ENCODE peak calls at places on chromosomes 16 and 17, in four cellular contexts. One of them, this sample, is unnamed. For H3K4me1 and H3K27me3, the result is how much of the 10 kb centered on the place peaks cover.

GRCh38 chr16:88831838-88832237 is 20.1 kb upstream of the APRT start:
- DNase-seq in CD4-positive, CD25-positive, alpha-beta regulatory T cell: no peak
- DNase-seq in breast epithelium: no peak
- DNase-seq in CD8-positive, alpha-beta T cell: no peak
- DNase-seq in this sample: no peak

GRCh38 chr17:35726609-35727460 is 4.6 kb upstream of the RASL10B start:
- DNase-seq in CD4-positive, CD25-positive, alpha-beta regulatory T cell: no peak
- DNase-seq in breast epithelium: no peak
- DNase-seq in CD8-positive, alpha-beta T cell: no peak
- DNase-seq in this sample: no peak

GRCh38 chr17:15649861-15650391 is 30.4 kb upstream of the FBXW10B start:
- DNase-seq in CD4-positive, CD25-positive, alpha-beta regulatory T cell: no peak
- DNase-seq in breast epithelium: peak
- DNase-seq in CD8-positive, alpha-beta T cell: no peak
- DNase-seq in this sample: no peak

GRCh38 chr17:76537288-76537577 is 276 bp downstream of the CYGB start:
- DNase-seq in CD4-positive, CD25-positive, alpha-beta regulatory T cell: no peak
- DNase-seq in breast epithelium: peak
- DNase-seq in CD8-positive, alpha-beta T cell: no peak
- DNase-seq in this sample: no peak

GRCh38 chr17:48567646-48568354 is 10.3 kb downstream of the HOXB4 start:
- DNase-seq in CD4-positive, CD25-positive, alpha-beta regulatory T cell: no peak
- DNase-seq in breast epithelium: no peak
- DNase-seq in CD8-positive, alpha-beta T cell: no peak
- DNase-seq in this sample: no peak

GRCh38 chr17:46979023-46979870 is at the start of gene RPRML:
- DNase-seq in CD4-positive, CD25-positive, alpha-beta regulatory T cell: peak
- DNase-seq in breast epithelium: no peak
- DNase-seq in CD8-positive, alpha-beta T cell: no peak
- DNase-seq in this sample: peak

GRCh38 chr16:2673066-2673999 is 9.0 kb upstream of the KCTD5 start:
- DNase-seq in CD4-positive, CD25-positive, alpha-beta regulatory T cell: peak
- DNase-seq in breast epithelium: peak
- DNase-seq in CD8-positive, alpha-beta T cell: peak
- DNase-seq in this sample: peak

GRCh38 chr17:80474231-80474932 is 2.0 kb downstream of the NPTX1 start:
- DNase-seq in CD4-positive, CD25-positive, alpha-beta regulatory T cell: peak
- DNase-seq in breast epithelium: no peak
- DNase-seq in CD8-positive, alpha-beta T cell: no peak
- DNase-seq in this sample: no peak

GRCh38 chr16:78770353-78771091 is 671.1 kb downstream of the WWOX start:
- DNase-seq in CD4-positive, CD25-positive, alpha-beta regulatory T cell: peak
- DNase-seq in breast epithelium: peak
- DNase-seq in CD8-positive, alpha-beta T cell: peak
- DNase-seq in this sample: peak

GRCh38 chr17:40582328-40582901 is 17.1 kb upstream of the CCR7 start:
- DNase-seq in CD4-positive, CD25-positive, alpha-beta regulatory T cell: peak
- DNase-seq in breast epithelium: peak
- DNase-seq in CD8-positive, alpha-beta T cell: peak
- DNase-seq in this sample: peak

GRCh38 chr17:35084987-35085386 is 21.5 kb upstream of the RFFL start:
- DNase-seq in CD4-positive, CD25-positive, alpha-beta regulatory T cell: no peak
- DNase-seq in breast epithelium: no peak
- DNase-seq in CD8-positive, alpha-beta T cell: no peak
- DNase-seq in this sample: no peak

DNA sequence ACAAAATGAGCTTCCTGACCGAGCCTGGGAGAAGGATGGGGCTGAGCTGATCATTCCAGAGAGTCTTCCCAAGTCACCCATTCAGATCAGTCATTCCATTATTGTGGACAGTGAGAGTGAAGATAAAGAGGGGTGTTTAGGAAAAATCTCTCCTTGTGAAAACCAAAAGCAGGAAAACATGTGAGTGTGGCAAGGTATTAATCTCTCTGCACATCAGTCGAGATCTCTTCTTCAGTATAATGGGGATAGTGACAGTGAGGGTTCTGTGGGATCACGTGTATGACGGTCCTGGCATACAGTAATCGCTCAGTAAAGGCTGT is 35.4 kb downstream of the CHD9 start:
- DNase-seq in CD4-positive, CD25-positive, alpha-beta regulatory T cell: no peak
- DNase-seq in breast epithelium: no peak
- DNase-seq in CD8-positive, alpha-beta T cell: no peak
- DNase-seq in this sample: no peak
- H3K27ac ChIP-seq in CD4-positive, CD25-positive, alpha-beta regulatory T cell: no peak
- H3K27ac ChIP-seq in breast epithelium: peak
- H3K27ac ChIP-seq in CD8-positive, alpha-beta T cell: no peak
- H3K27ac ChIP-seq in this sample: no peak

DNA sequence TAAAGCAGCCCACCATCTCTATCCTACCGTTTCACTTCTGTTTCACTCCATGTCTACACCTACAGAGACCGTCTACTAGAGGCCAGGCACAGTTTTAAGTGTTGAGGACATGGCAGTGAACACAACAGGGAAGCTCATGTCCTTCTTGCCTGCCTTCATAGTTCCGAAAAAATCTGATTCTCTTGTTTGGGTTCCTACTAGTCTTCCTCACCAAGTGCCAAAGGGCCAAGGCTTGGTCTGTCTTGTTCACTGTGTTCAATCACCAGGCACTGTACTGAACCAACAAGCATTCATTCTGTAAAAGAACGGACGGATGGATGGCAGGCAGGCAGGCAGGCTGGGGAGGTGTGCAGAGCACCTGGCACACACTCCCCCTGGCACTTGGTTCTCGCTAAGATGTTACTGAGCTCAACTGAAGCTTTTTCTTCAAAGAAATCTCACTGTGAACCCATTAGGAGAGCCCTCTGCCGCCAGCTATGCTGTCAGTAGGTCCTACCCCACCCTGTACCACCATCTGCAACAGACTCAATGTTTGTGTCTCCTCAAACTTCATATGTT is 2.5 kb downstream of the DEXI start:
- DNase-seq in CD4-positive, CD25-positive, alpha-beta regulatory T cell: no peak
- DNase-seq in breast epithelium: no peak
- DNase-seq in CD8-positive, alpha-beta T cell: no peak
- DNase-seq in this sample: no peak
- H3K4me1 ChIP-seq in CD4-positive, CD25-positive, alpha-beta regulatory T cell: half or more
- H3K4me1 ChIP-seq in breast epithelium: under half
- H3K4me1 ChIP-seq in CD8-positive, alpha-beta T cell: half or more
- H3K4me1 ChIP-seq in this sample: half or more

DNA sequence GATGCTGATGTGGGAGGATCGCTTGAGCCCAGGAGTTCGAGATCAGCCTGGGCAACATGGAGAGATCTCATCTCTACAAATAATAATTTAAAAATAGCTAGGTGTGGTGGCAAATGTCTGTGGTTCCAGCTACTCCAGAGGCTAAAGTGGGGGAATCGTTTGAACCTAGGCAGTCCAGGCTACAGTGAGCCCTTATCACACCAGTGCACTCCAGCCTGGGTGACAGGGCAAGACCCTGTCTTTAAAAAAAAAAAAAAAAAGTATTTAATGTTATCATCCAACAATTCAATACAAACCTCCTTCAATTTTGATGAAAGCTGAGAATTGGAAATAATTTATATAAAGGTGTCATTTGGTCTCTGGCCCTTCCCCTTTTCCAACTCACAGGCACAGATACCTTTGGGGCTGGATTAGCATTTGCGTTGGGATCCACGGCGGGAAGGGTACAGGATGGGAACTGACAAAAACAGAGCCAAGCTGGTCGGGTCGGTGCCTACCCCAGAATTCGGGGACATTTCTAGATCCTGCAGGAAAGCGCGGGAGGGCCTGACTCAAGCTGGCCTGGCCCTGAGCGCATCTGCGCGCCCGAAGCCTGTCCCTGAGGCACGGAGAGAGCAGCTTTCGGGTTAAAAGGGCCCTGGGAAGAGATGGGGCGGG is 860 bp upstream of the DCAF7 start:
- DNase-seq in CD4-positive, CD25-positive, alpha-beta regulatory T cell: no peak
- DNase-seq in breast epithelium: no peak
- DNase-seq in CD8-positive, alpha-beta T cell: no peak
- DNase-seq in this sample: no peak
- H3K27me3 ChIP-seq in CD4-positive, CD25-positive, alpha-beta regulatory T cell: under half
- H3K27me3 ChIP-seq in breast epithelium: under half
- H3K27me3 ChIP-seq in CD8-positive, alpha-beta T cell: under half
- H3K27me3 ChIP-seq in this sample: under half

DNA sequence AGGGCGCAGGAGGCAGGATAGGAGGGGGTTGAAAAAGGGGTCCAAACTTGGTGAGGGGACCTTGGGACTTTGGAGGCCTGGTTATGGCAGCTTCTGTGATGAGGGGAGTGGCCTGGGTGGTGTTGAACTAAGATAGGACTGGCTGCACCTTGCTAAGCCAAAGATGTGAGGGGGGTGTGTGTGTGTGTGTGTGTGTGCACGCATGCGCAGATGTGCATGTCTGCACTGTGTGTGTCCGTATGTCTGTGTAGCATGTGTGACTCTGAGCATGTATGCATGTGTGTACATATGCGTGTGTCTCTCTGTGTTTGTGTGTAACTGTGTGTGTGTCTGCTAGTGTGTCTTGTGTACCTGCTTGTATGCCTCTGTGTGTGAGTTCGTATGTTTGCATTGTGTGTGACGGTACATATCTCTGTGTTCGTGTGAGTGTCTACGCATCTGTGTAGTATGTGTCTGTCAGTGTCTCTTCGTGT is 4.1 kb downstream of the SLC16A5 start:
- DNase-seq in CD4-positive, CD25-positive, alpha-beta regulatory T cell: no peak
- DNase-seq in breast epithelium: no peak
- DNase-seq in CD8-positive, alpha-beta T cell: no peak
- DNase-seq in this sample: no peak
- H3K27ac ChIP-seq in CD4-positive, CD25-positive, alpha-beta regulatory T cell: no peak
- H3K27ac ChIP-seq in breast epithelium: peak
- H3K27ac ChIP-seq in CD8-positive, alpha-beta T cell: no peak
- H3K27ac ChIP-seq in this sample: no peak

DNA sequence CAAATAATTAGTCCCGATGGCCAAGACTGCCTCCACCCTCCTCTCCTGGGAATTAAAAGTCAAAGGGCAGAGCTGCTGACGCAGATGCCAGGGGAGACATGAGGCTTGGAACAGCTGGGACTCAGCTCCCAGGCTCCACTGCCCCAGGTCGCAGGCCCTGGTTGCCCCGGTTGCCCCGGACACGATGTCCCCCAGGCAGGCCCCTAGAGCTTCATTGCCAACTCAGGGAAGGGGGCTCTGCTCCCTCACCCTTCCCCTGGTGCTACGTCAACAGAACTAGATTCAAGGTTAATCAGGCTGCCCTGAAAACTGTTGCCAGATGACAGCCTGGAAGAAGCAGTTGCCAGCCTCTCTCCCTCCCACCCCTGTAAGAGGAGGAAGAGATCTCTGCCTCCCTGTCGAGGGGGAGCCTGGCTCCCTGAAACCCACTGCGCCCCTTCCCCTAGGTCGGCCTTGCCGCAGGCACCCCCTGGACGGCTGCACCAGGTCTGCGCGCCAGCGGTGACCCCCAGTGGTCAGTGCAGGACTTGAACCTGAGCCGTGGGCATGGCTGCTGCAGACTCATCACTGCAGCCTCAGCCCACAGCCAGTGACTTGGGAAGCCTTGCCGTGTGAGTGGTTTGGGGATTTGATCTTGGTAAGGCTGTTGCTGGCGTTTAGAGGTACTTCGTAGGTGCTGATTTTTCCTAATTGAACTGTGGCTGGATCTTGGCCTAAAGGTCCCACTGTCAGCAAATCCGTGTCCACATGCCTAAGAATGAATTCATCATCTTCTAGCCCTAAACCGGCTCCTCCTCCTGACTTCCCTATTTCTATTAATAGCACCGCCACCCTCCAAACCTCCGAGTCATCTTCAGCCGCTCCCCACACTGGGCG is 84.1 kb upstream of the TOB1 start:
- DNase-seq in CD4-positive, CD25-positive, alpha-beta regulatory T cell: peak
- DNase-seq in breast epithelium: peak
- DNase-seq in CD8-positive, alpha-beta T cell: peak
- DNase-seq in this sample: peak
- H3K4me1 ChIP-seq in CD4-positive, CD25-positive, alpha-beta regulatory T cell: under half
- H3K4me1 ChIP-seq in breast epithelium: under half
- H3K4me1 ChIP-seq in CD8-positive, alpha-beta T cell: under half
- H3K4me1 ChIP-seq in this sample: under half

GRCh38 chr17:11772031-11772430 is 173.8 kb downstream of the DNAH9 start:
- DNase-seq in CD4-positive, CD25-positive, alpha-beta regulatory T cell: no peak
- DNase-seq in breast epithelium: no peak
- DNase-seq in CD8-positive, alpha-beta T cell: no peak
- DNase-seq in this sample: no peak
- H3K27me3 ChIP-seq in CD4-positive, CD25-positive, alpha-beta regulatory T cell: under half
- H3K27me3 ChIP-seq in breast epithelium: under half
- H3K27me3 ChIP-seq in CD8-positive, alpha-beta T cell: under half
- H3K27me3 ChIP-seq in this sample: under half

DNA sequence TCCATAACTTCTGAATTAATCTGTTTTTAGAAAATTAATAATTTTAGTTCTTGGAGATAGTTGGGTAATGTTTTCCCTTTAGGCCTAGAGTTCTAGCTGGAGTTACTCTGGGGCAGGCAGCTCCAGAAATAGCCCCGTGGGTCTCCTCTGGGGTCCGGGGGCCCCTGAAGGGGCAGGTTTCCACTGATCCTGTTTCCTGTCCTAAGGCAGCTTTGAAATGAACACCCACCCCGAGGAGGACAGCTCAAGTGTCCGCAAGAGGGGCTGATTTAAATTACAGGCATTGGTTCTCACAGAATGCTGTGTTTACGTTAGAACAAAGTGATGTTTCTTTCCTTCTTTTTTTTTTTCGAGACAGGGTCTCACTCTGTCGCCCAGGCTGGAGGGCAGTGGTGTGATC is 23.8 kb downstream of the EEF2K start:
- DNase-seq in CD4-positive, CD25-positive, alpha-beta regulatory T cell: no peak
- DNase-seq in breast epithelium: no peak
- DNase-seq in CD8-positive, alpha-beta T cell: no peak
- DNase-seq in this sample: no peak
- H3K27ac ChIP-seq in CD4-positive, CD25-positive, alpha-beta regulatory T cell: no peak
- H3K27ac ChIP-seq in breast epithelium: no peak
- H3K27ac ChIP-seq in CD8-positive, alpha-beta T cell: no peak
- H3K27ac ChIP-seq in this sample: no peak

This sample was measured in CD4-positive, alpha-beta memory T cell.